ENCODE peak calls at places on chromosomes 7 and 10, in four cellular contexts. K is T-helper 2 cell, U is Caki2, A is GM12865. Z is an unnamed sample.

GRCh38 chr7:140656548-140657515 is 15.9 kb upstream of the ADCK2 start:
- DNase-seq in A (peak; percentile 74), K (no peak), U (no peak), Z (no peak)

GRCh38 chr7:41501466-41501865 is 201.4 kb downstream of the INHBA start:
- DNase-seq in K (no peak), U (no peak), A (no peak), Z (no peak)

GRCh38 chr7:27560706-27561235 is 101.9 kb downstream of the HIBADH start:
- DNase-seq in U (peak; percentile 67), A (no peak), K (no peak), Z (peak; percentile 23)

GRCh38 chr10:21744223-21744622 is 210.2 kb downstream of the MLLT10 start:
- DNase-seq in K (no peak), U (no peak), A (no peak), Z (no peak)

GRCh38 chr10:72044417-72045041 is 43.8 kb downstream of the SPOCK2 start:
- DNase-seq in A (no peak), K (no peak), U (no peak), Z (no peak)

GRCh38 chr7:46542076-46542475 is 621.0 kb upstream of the IGFBP3 start:
- DNase-seq in K (no peak), A (no peak), U (no peak), Z (no peak)

GRCh38 chr10:3861785-3862184 is 76.8 kb upstream of the KLF6 start:
- DNase-seq in K (no peak), A (no peak), U (peak; percentile 57), Z (no peak)

GRCh38 chr10:37263304-37263703 is 137.9 kb downstream of the ANKRD30A start:
- DNase-seq in U (no peak), K (no peak), A (no peak), Z (no peak)

GRCh38 chr10:88089498-88089897 is 226.1 kb downstream of the PTEN start:
- DNase-seq in U (no peak), K (no peak), A (no peak), Z (no peak)

GRCh38 chr10:118407742-118408141 is 65.6 kb upstream of the FAM204A start:
- DNase-seq in K (no peak), A (no peak), U (no peak), Z (no peak)

GRCh38 chr10:9895981-9896380 is 1121.7 kb upstream of the CELF2 start:
- DNase-seq in U (no peak), K (no peak), A (no peak), Z (no peak)

GRCh38 chr10:75530337-75530736 is 98.9 kb downstream of the LRMDA start:
- DNase-seq in U (peak; percentile 98), A (no peak), K (no peak), Z (peak; percentile 99)

GRCh38 chr7:27082171-27082570 is 13.6 kb downstream of the HOXA1 start:
- DNase-seq in A (no peak), U (no peak), K (no peak), Z (no peak)

GRCh38 chr7:156143158-156143557 is 330.9 kb upstream of the SHH start:
- DNase-seq in A (no peak), K (no peak), U (no peak), Z (no peak)

GRCh38 chr7:44678468-44679179 is 70.0 kb upstream of the ZMIZ2 start:
- DNase-seq in A (no peak), K (no peak), U (peak; percentile 5), Z (no peak)

GRCh38 chr7:17233643-17234397 is 64.6 kb upstream of the AHR start:
- DNase-seq in K (peak; percentile 47), U (no peak), A (peak; percentile 58), Z (no peak)

GRCh38 chr7:73738220-73738611 is 386 bp downstream of the ABHD11 start:
- DNase-seq in K (no peak), A (peak; percentile 74), U (peak; percentile 76), Z (no peak)

GRCh38 chr7:50415844-50416243 is 34.3 kb downstream of the FIGNL1 start:
- DNase-seq in U (no peak), K (no peak), A (no peak), Z (no peak)

GRCh38 chr7:3949226-3949625 is 648.2 kb downstream of the SDK1 start:
- DNase-seq in A (no peak), K (no peak), U (no peak), Z (no peak)

Z was measured in kidney epithelial cell.